ENCODE peak calls at places on chromosomes 11 and 22, in four cellular contexts. T, W, U and L are unnamed samples.

GRCh38 chr22:27420186-27420816 is 381.3 kb downstream of the MN1 start:
- DNase-seq in U (peak), T (no peak), W (peak), L (no peak)

GRCh38 chr22:48719978-48720661 is 1107.6 kb downstream of the BRD1 start:
- DNase-seq in W (no peak), T (peak), U (no peak), L (no peak)

GRCh38 chr11:120547871-120548681 is 36.5 kb downstream of the GRIK4 start:
- DNase-seq in W (peak), U (peak), T (peak), L (peak)

GRCh38 chr11:68970921-68971636 is 9.7 kb downstream of the MRGPRD start:
- DNase-seq in W (no peak), U (no peak), T (no peak), L (peak)

GRCh38 chr11:36254739-36255138 is 34.5 kb downstream of the COMMD9 start:
- DNase-seq in U (no peak), T (no peak), W (peak), L (no peak)

GRCh38 chr22:37020192-37020479 is 594 bp downstream of the MPST start:
- DNase-seq in U (peak), W (peak), T (no peak), L (no peak)

GRCh38 chr11:12099132-12099873 is 11.1 kb upstream of the MICAL2 start:
- DNase-seq in U (no peak), T (no peak), W (no peak), L (no peak)

GRCh38 chr11:31477528-31478255 is 31.7 kb downstream of the IMMP1L start:
- DNase-seq in U (no peak), T (no peak), W (no peak), L (no peak)

GRCh38 chr22:43293661-43294392 is 49.3 kb downstream of the SCUBE1 start:
- DNase-seq in U (peak), T (peak), W (no peak), L (no peak)

GRCh38 chr11:65972116-65972515 is 10.6 kb downstream of the SART1 start:
- DNase-seq in W (no peak), U (no peak), T (no peak), L (no peak)

GRCh38 chr22:49624421-49625177 is 203.1 kb downstream of the BRD1 start:
- DNase-seq in U (no peak), W (no peak), T (no peak), L (no peak)

GRCh38 chr11:3207530-3208189 is 11.0 kb downstream of the MRGPRG start:
- DNase-seq in W (no peak), U (no peak), T (no peak), L (no peak)

GRCh38 chr11:3204141-3205015 is 14.2 kb downstream of the MRGPRG start:
- DNase-seq in W (no peak), T (no peak), U (no peak), L (no peak)

GRCh38 chr11:3205261-3206127 is 13.1 kb downstream of the MRGPRG start:
- DNase-seq in U (peak), W (peak), T (no peak), L (no peak)

GRCh38 chr11:3206922-3207204 is 11.8 kb downstream of the MRGPRG start:
- DNase-seq in T (no peak), W (no peak), U (no peak), L (no peak)

GRCh38 chr11:3206128-3206921 is 12.3 kb downstream of the MRGPRG start:
- DNase-seq in W (no peak), T (no peak), U (no peak), L (no peak)
- H3K27ac ChIP-seq in W (no peak), T (no peak), U (no peak), L (no peak)

GRCh38 chr22:22666307-22667091 is 22.1 kb downstream of the GGTLC2 start:
- DNase-seq in U (peak), W (no peak), T (peak), L (no peak)
- H3K27ac ChIP-seq in U (no peak), W (no peak), T (no peak), L (no peak)

DNA sequence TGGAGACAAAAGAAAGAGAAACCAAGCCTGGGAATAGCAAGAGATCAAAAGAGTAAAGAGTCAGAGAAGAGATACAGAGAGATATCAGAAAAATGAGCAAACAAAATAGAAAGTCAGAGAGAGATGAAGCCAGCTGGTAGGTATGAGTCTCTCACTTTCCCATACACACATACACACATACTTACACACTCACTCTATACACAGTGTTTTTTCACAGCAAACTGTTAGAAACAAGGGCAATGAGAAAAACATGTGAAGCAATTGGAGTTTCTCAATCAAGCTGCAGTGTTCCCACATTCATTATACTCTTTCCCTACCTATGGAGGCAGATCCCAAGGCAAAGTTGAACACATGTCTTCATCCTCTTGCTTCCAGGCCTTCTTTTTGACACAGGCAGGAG is 2.6 kb upstream of the NLRP10 start:
- DNase-seq in W (peak), U (no peak), T (no peak), L (no peak)
- H3K27ac ChIP-seq in W (peak), U (no peak), T (no peak), L (no peak)

GRCh38 chr11:117501499-117501898 is 173.8 kb downstream of the CEP164 start:
- DNase-seq in T (no peak), W (no peak), U (no peak), L (no peak)
- H3K27ac ChIP-seq in T (no peak), W (no peak), U (no peak), L (peak)

DNA sequence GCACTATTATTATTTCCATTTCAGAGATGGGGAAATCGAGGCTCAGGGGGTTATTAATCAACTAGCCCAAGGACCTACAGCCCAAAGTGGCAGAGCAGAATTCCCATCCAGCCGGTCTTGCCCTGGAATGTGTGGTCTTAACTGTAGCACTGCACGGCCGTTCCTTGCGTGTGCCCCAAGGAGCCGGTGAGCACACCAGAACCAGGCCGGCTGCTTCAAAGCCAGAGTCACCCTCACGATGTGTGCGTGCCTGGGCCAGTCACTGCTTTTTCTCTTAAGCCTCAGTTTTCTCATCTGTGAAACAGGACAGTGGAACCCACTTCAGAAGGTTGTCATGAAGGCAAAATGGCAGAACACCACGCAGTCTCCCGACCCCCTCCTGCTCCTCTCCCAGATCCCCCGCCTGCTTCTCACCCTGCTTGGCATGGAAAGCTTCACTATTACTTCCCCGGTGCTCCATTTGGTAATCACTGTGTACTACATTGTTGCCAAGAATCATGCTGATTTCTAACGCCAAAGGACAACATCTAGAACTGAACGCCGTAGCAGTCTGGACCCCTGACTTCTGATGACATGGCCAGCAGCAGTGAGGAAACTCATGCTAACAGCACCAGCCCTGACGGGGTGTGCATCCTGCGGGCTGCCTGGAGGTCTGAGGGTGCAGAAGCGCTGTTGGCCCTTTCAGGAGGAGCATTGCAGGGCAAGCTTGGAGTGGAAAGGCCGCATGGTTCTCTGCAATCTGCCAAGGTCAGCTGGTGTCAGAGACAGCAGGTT is 106.8 kb upstream of the B3GAT1 start:
- DNase-seq in T (no peak), U (no peak), W (no peak), L (no peak)
- H3K27ac ChIP-seq in T (no peak), U (no peak), W (no peak), L (no peak)

GRCh38 chr22:50672471-50673230 is at the start of gene SHANK3:
- DNase-seq in T (no peak), W (no peak), U (peak), L (no peak)

GRCh38 chr22:50670914-50671538 is 1.6 kb upstream of the SHANK3 start:
- DNase-seq in T (no peak), W (no peak), U (no peak), L (no peak)

GRCh38 chr22:50672041-50672440 is 582 bp upstream of the SHANK3 start:
- DNase-seq in W (no peak), U (no peak), T (no peak), L (no peak)

GRCh38 chr22:50670513-50670912 is 2.1 kb upstream of the SHANK3 start:
- DNase-seq in T (no peak), U (no peak), W (no peak), L (no peak)

DNA sequence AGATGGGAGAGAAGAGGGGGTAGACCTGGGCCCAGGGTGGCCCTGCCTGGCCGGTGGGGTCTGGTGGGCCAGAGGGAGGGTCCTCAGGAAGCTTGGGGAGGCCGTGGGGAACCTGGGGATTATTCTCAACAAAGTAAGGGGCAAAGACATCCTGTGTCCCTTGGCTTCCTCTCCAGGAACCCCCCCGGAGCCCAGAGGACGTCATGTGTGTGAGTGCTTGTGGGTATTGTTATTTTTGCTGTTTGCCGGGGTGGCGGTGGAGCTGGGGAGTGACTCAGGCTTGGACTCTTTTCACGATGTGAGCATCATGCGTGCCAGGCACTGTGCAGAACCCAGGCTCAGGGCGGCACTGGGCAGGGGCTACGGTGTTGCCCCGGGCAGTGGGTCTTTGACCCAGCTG is 982 bp upstream of the SHANK3 start:
- DNase-seq in W (peak), U (no peak), T (no peak), L (no peak)
- H3K27ac ChIP-seq in W (no peak), U (no peak), T (no peak), L (no peak)

GRCh38 chr22:38758276-38758945 is 2.6 kb upstream of the SUN2 start:
- DNase-seq in U (no peak), W (no peak), T (no peak), L (no peak)

GRCh38 chr22:38755155-38755910 is 465 bp downstream of the SUN2 start:
- DNase-seq in T (peak), W (peak), U (peak), L (peak)

GRCh38 chr22:38757464-38757757 is 1.6 kb upstream of the SUN2 start:
- DNase-seq in T (no peak), W (no peak), U (no peak), L (no peak)

GRCh38 chr22:38755911-38756532 is at the start of gene SUN2:
- DNase-seq in T (peak), W (peak), U (peak), L (peak)

GRCh38 chr22:38756631-38757463 is 1.0 kb upstream of the SUN2 start:
- DNase-seq in T (no peak), U (no peak), W (peak), L (no peak)
- H3K27ac ChIP-seq in T (peak), U (no peak), W (no peak), L (peak)

GRCh38 chr11:33910261-33910959 is 18.5 kb upstream of the LMO2 start:
- DNase-seq in W (peak), U (no peak), T (no peak), L (no peak)
- H3K27ac ChIP-seq in W (no peak), U (no peak), T (no peak), L (no peak)

GRCh38 chr11:104584823-104585222 is 313.4 kb downstream of the CASP12 start:
- DNase-seq in W (no peak), U (no peak), T (no peak), L (no peak)
- H3K27ac ChIP-seq in W (no peak), U (no peak), T (no peak), L (no peak)